ENCODE peak calls at places on chromosome 1, in four cellular contexts. Y is M059J, M is retina, S is iPS-NIHi11. L is an unnamed sample.

GRCh38 chr1:238468068-238468467 is 577.3 kb upstream of the ZP4 start:
- DNase-seq in S (no peak), M (no peak), Y (no peak), L (no peak)

GRCh38 chr1:9413877-9414213 is 121.2 kb downstream of the SPSB1 start:
- DNase-seq in Y (no peak), S (no peak), M (no peak), L (no peak)

GRCh38 chr1:224541901-224542610 is 74.1 kb upstream of the CNIH3 start:
- DNase-seq in Y (peak), S (no peak), M (no peak), L (no peak)

GRCh38 chr1:60583696-60584095 is 498.7 kb upstream of the NFIA start:
- DNase-seq in Y (no peak), M (no peak), S (no peak), L (no peak)

GRCh38 chr1:36397083-36397377 is 678 bp downstream of the LSM10 start:
- DNase-seq in S (no peak), M (no peak), Y (no peak), L (no peak)

GRCh38 chr1:117365350-117366280 is 1.6 kb upstream of the MAN1A2 start:
- DNase-seq in S (no peak), M (no peak), Y (no peak), L (no peak)

GRCh38 chr1:183776731-183777130 is 28.2 kb upstream of the RGL1 start:
- DNase-seq in S (no peak), M (no peak), Y (peak), L (no peak)

GRCh38 chr1:85137660-85138059 is 63.2 kb downstream of the SYDE2 start:
- DNase-seq in S (no peak), M (peak), Y (no peak), L (no peak)

GRCh38 chr1:156160000-156160743 is 6.8 kb downstream of the SEMA4A start:
- DNase-seq in Y (peak), M (no peak), S (no peak), L (no peak)